ENCODE peak calls at places on chromosomes 11 and 22, in six cellular contexts. G is uterus, M is adrenal gland, T is gastrocnemius medialis, E is right lobe of liver, O is H1. H is an unnamed sample. For H3K27me3, the result is how much of the 10 kb centered on the place peaks cover.

GRCh38 chr11:118927554-118928107 is 1.9 kb upstream of the BCL9L start:
- DNase-seq in G (no peak), M (no peak), T (no peak), E (no peak), O (no peak), H (no peak)

GRCh38 chr22:43183496-43184263 is 3.3 kb downstream of the TTLL12 start:
- DNase-seq in G (no peak), M (no peak), T (no peak), E (no peak), O (no peak), H (no peak)

GRCh38 chr22:20456722-20457076 is 19.1 kb upstream of the SCARF2 start:
- DNase-seq in G (no peak), M (no peak), T (no peak), E (no peak), O (no peak), H (no peak)

GRCh38 chr11:257766-258493 is 20.3 kb upstream of the NLRP6 start:
- DNase-seq in G (no peak), M (peak), T (no peak), E (no peak), O (no peak), H (no peak)

GRCh38 chr11:125314264-125315087 is 149.9 kb downstream of the PKNOX2 start:
- DNase-seq in G (peak), M (no peak), T (no peak), E (no peak), O (no peak), H (no peak)

GRCh38 chr11:85752201-85752889 is 58.6 kb downstream of the SYTL2 start:
- DNase-seq in G (no peak), M (peak), T (no peak), E (no peak), O (no peak), H (no peak)

GRCh38 chr11:30478923-30479322 is 107.2 kb downstream of the MPPED2 start:
- DNase-seq in G (peak), M (no peak), T (no peak), E (no peak), O (no peak), H (no peak)

GRCh38 chr11:35953081-35953480 is 9.2 kb downstream of the LDLRAD3 start:
- DNase-seq in G (no peak), M (peak), T (no peak), E (no peak), O (no peak), H (no peak)

GRCh38 chr22:45602004-45602733 is 69.5 kb upstream of the ATXN10 start:
- DNase-seq in G (no peak), M (no peak), T (no peak), E (no peak), O (no peak), H (no peak)

GRCh38 chr22:45599836-45600577 is 71.6 kb upstream of the ATXN10 start:
- DNase-seq in G (no peak), M (no peak), T (no peak), E (no peak), O (no peak), H (no peak)

GRCh38 chr22:45598596-45599217 is 72.9 kb upstream of the ATXN10 start:
- DNase-seq in G (no peak), M (no peak), T (no peak), E (no peak), O (no peak), H (no peak)

GRCh38 chr22:45602824-45603301 is 68.8 kb upstream of the ATXN10 start:
- DNase-seq in G (no peak), M (no peak), T (no peak), E (no peak), O (no peak), H (no peak)

DNA sequence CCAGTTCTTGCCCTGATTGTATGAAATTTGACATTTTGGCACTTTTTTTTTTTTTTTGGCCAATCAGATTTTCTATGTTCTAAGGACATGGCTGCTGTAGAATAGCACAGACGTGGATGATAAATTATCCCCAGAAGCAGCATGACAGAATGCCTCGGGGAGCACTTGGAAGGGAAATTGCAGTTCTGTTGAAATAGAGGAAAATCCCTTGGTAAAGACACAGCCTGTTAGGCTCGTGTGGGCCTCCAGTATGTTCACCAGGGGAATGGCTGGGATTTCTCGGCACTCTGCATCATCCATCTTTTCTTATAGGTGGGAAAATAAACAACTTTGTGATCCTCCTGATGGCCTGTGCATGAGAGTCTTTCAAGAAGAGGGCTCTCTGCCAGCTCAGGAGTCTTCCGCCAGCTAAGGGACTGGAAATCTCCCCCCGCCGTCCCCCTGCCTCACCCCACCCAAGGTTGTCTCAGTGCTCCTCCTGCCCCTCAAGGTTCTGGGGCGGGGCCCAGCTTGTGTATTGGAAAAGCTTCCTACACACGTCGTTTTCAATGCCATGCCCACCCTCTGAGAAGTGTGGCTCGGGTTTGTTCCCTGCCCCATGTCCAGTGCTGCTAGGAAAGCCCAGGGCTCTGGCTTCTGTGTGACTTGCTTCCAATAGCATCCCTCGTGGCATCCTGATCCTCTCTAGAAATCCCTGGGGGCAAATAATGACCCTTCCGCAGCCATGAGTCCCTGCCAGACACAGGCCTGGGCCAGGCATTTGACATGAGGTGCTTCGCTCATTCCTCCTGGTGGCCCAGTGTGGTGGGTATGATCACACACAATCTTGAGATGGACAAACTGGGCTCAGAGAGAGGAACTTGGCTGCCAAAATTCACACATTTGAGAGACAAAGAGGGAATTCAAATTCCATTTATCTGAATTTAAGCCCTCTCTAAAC is 70.6 kb upstream of the ATXN10 start:
- DNase-seq in G (no peak), M (no peak), T (no peak), E (no peak), O (no peak), H (no peak)
- H3K27me3 ChIP-seq in G (under half), M (under half), T (under half), E (under half), O (under half), H (under half)

GRCh38 chr11:6320411-6321207 is at the start of gene CAVIN3:
- DNase-seq in G (peak), M (peak), T (peak), E (peak), O (no peak), H (no peak)

GRCh38 chr11:6319001-6319878 is 1.1 kb downstream of the CAVIN3 start:
- DNase-seq in G (peak), M (peak), T (no peak), E (peak), O (no peak), H (no peak)

GRCh38 chr11:6321961-6322362 is 1.7 kb upstream of the CAVIN3 start:
- DNase-seq in G (no peak), M (no peak), T (no peak), E (no peak), O (no peak), H (no peak)

GRCh38 chr11:6321356-6321755 is 1.1 kb upstream of the CAVIN3 start:
- DNase-seq in G (peak), M (no peak), T (no peak), E (no peak), O (no peak), H (no peak)

DNA sequence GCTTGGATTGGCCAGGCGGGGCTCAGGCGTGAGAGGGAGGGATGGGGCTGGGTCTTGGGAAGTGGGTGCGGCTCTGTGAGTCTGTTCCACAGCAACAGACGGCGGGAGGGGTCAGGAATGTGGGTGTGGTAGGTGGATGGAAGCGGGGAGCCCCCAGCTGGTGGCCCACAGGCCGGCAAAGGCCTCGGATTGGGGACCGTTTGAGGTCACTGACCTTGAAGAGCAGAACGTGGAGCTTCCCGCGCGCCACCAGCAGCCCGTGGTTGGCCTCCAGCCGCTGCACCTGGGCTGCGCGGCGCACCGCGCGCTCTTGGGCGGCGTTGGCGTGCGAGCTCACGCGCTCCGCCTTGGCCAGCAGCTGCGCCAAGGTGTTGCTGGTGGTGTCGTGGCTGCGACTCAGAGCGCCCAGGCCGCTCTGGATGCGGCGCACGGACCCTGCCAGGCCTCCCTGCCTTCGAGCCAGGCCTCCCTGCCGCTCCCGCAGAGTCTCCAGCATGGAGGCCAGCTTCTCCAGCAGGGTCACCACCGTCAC is 356 bp downstream of the CAVIN3 start:
- DNase-seq in G (peak), M (peak), T (peak), E (peak), O (no peak), H (peak)
- TF ChIP-seq POLR2A in G (peak), M (no peak), T (peak), E (no peak), O (no peak), H (no peak)

GRCh38 chr11:65063532-65063931 is 5.2 kb upstream of the NAALADL1 start:
- DNase-seq in G (no peak), M (no peak), T (no peak), E (no peak), O (no peak), H (no peak)

GRCh38 chr11:65059959-65060824 is 1.8 kb upstream of the NAALADL1 start:
- DNase-seq in G (no peak), M (no peak), T (no peak), E (no peak), O (no peak), H (no peak)

GRCh38 chr11:65059523-65059922 is 1.2 kb upstream of the NAALADL1 start:
- DNase-seq in G (no peak), M (no peak), T (no peak), E (no peak), O (no peak), H (no peak)

GRCh38 chr11:65058419-65059054 is at the start of gene NAALADL1:
- DNase-seq in G (no peak), M (no peak), T (no peak), E (no peak), O (no peak), H (no peak)

DNA sequence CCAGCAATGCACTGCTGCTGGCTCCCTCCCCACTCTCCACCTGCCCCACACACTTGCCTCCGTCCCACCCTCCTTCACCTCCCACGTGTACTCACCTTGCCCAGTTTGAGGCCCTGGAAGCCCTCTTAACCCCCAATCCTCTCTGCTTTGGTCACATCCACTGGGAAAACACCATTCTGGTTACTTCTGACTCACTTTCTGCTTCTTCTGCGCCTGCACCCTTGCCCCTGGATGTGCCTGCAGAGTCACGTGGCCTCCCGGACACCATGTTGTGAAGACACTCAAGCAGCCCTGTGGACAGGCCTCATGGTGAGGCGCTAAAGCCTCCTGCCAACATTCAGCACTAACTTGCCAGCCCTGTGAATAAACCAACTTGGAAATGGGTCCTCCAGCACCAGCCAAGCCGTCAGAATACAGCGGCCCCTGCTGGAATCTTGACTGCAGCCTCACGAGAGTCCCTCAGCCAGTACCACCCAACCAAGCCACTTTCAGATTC is 2.6 kb upstream of the NAALADL1 start:
- DNase-seq in G (no peak), M (no peak), T (no peak), E (no peak), O (no peak), H (no peak)
- TF ChIP-seq CTCF in G (no peak), M (no peak), T (no peak), E (no peak), O (peak), H (no peak)

GRCh38 chr22:22362311-22362710 is 117.7 kb downstream of the VPREB1 start:
- DNase-seq in G (no peak), M (no peak), T (no peak), E (no peak), O (no peak), H (no peak)
- H3K27me3 ChIP-seq in G (under half), M (under half), T (under half), E (under half), O (half or more), H (under half)

GRCh38 chr11:76391811-76392475 is 10.8 kb downstream of the GVQW3 start:
- DNase-seq in G (no peak), M (no peak), T (no peak), E (no peak), O (no peak), H (peak)
- TF ChIP-seq POLR2A in G (no peak), M (no peak), T (no peak), E (no peak), O (no peak), H (no peak)

GRCh38 chr11:131217313-131218297 is 152.8 kb upstream of the NTM start:
- DNase-seq in G (no peak), M (no peak), T (no peak), E (no peak), O (no peak), H (no peak)
- TF ChIP-seq CTCF in G (no peak), M (no peak), T (no peak), E (no peak), O (no peak), H (no peak)

DNA sequence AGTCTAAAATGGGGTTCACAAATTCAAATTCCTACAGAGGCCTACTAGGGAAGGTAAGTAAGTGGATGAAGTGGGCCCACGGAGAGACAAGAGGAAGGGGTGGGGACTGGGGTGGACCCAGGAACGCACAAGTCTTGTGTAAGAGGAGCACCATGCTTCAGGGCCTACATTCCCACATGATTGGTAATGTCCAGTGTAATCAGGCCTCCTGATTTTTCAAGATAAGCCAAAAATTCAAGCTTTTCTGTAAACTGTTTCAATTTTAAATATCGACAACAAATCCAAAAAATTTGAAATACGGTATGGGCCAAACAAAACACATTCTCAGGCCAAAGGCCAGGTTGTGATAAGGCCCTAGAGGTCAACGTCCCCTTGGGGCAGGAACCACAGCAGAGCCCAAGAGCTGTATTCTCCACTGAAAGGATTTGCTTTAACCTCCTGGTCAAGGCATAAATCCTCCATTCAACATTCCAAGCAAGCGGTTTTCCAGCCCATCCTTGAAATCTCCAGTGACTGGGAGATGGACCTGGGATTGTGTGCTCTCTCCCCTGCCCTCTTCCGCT is 116.4 kb downstream of the TRIM29 start:
- DNase-seq in G (no peak), M (no peak), T (no peak), E (no peak), O (no peak), H (no peak)
- H3K27me3 ChIP-seq in G (under half), M (under half), T (under half), E (under half), O (under half), H (under half)

GRCh38 chr11:12841946-12842630 is 167.0 kb upstream of the RASSF10 start:
- DNase-seq in G (peak), M (peak), T (no peak), E (no peak), O (no peak), H (no peak)

GRCh38 chr11:12846766-12847615 is 162.1 kb upstream of the RASSF10 start:
- DNase-seq in G (no peak), M (no peak), T (no peak), E (no peak), O (no peak), H (peak)

GRCh38 chr11:12842933-12843636 is 166.0 kb upstream of the RASSF10 start:
- DNase-seq in G (no peak), M (no peak), T (no peak), E (no peak), O (no peak), H (no peak)

GRCh38 chr11:12848413-12848812 is 160.7 kb upstream of the RASSF10 start:
- DNase-seq in G (no peak), M (no peak), T (no peak), E (no peak), O (no peak), H (no peak)

DNA sequence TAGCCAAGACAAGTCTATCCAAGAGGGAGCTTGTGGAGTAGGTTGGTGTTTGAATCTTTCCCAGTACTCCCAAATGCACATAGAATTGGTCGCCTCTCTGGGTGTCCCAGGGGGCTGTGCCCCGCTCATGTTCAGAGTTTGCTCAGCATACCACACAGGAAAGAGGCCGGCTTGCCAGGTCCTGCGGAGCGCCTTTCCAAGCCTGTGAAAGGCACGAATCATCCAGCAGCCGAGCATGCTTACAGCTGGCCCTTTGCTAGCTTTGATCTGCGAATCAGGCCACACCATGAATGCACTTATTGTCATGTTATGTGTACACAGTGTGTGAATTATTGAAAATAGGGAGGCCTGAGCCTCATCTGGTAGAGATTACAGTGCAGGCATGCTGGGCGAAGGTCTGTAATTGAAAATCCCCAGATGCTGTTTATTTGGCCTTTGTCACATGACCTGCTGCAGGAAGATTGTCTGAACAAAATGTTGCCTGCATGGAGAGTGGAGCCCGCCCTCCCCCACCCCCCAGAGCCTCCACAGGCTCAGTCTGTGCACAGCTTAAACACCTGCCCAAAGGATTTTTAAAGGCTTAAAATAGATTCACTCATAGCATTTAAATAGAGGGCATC is 163.3 kb upstream of the RASSF10 start:
- DNase-seq in G (no peak), M (no peak), T (no peak), E (no peak), O (no peak), H (no peak)
- TF ChIP-seq POLR2A in G (no peak), M (no peak), T (no peak), E (no peak), O (no peak), H (no peak)

DNA sequence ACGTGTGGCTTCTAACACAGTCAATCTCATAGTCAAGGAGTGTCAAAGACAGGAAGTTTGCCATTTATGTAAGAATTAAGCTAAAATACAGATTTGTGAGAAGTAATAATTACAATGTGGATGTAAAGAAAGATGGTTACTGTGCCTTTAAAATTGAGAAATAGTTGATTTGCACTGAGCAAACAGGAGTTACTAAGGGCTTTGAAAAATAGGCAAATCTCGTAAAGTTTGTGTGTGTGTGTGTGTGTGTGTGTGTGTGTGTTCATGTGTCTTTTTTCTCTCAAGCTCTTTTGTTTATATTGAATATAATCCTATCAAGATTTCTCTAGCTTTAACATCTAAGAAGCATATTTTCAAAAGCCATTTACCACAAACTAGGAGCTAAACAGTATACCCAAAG is 2284.5 kb downstream of the LRRC4C start:
- DNase-seq in G (no peak), M (no peak), T (no peak), E (no peak), O (no peak), H (no peak)
- TF ChIP-seq CTCF in G (no peak), M (no peak), T (no peak), E (no peak), O (no peak), H (no peak)

DNA sequence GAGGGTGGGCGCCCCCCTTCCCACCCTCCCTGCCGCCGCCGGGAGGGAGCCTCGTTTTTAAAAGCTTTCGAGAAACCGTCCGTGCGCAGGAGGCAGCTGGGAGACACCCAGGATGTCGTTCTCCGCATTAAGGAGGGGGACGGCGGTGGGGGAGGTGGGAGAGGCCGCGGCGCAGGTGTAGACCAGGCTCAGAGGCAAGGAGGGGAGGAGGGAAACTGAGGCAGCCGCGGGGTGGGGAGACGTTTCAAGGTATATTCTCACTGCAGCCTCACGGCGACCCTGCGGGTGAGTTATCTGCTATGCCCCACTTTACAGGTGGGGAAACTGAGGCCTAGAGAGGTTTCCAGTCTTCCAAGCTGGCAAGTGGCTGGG is 42.7 kb downstream of the CYTH4 start:
- DNase-seq in G (no peak), M (no peak), T (no peak), E (no peak), O (no peak), H (no peak)
- H3K27me3 ChIP-seq in G (under half), M (under half), T (half or more), E (under half), O (under half), H (under half)